ENCODE peak calls at places on chromosomes 3 and 15, in four cellular contexts. N, H, V and Z are unnamed samples.

GRCh38 chr15:96331942-96332853 is 1.7 kb downstream of the NR2F2 start:
- DNase-seq in N (no peak), H (peak), V (no peak), Z (peak)

GRCh38 chr3:145767909-145768308 is 393.1 kb downstream of the PLOD2 start:
- DNase-seq in N (no peak), H (no peak), V (no peak), Z (peak)

GRCh38 chr3:127747751-127748521 is 74.4 kb downstream of the MGLL start:
- DNase-seq in N (peak), H (no peak), V (no peak), Z (peak)

GRCh38 chr3:44184319-44184953 is 57.2 kb upstream of the TOPAZ1 start:
- DNase-seq in N (no peak), H (no peak), V (no peak), Z (no peak)

GRCh38 chr3:71570453-71571038 is 13.0 kb downstream of the FOXP1 start:
- DNase-seq in N (no peak), H (no peak), V (no peak), Z (no peak)

GRCh38 chr3:101182734-101183133 is 137.6 kb downstream of the IMPG2 start:
- DNase-seq in N (peak), H (no peak), V (no peak), Z (peak)

GRCh38 chr3:18295171-18295920 is 129.8 kb downstream of the SATB1 start:
- DNase-seq in N (peak), H (peak), V (peak), Z (no peak)

GRCh38 chr15:30859091-30859874 is 44.4 kb upstream of the FAN1 start:
- DNase-seq in N (peak), H (peak), V (no peak), Z (peak)

GRCh38 chr3:53346514-53346913 is 829 bp downstream of the DCP1A start:
- DNase-seq in N (no peak), H (peak), V (no peak), Z (peak)

GRCh38 chr3:14552041-14552648 is 12.0 kb upstream of the GRIP2 start:
- DNase-seq in N (no peak), H (no peak), V (no peak), Z (no peak)

GRCh38 chr3:119643094-119643493 is 17.3 kb downstream of the POPDC2 start:
- DNase-seq in N (peak), H (no peak), V (no peak), Z (peak)

GRCh38 chr15:64642875-64643274 is 132.5 kb downstream of the RBPMS2 start:
- DNase-seq in N (no peak), H (no peak), V (no peak), Z (no peak)

GRCh38 chr3:156474560-156475389 is 80.1 kb downstream of the SSR3 start:
- DNase-seq in N (no peak), H (peak), V (no peak), Z (peak)

GRCh38 chr15:38130200-38130567 is 122.5 kb upstream of the SPRED1 start:
- DNase-seq in N (no peak), H (no peak), V (no peak), Z (no peak)

GRCh38 chr15:70339551-70340517 is 242.1 kb upstream of the TLE3 start:
- DNase-seq in N (peak), H (no peak), V (no peak), Z (peak)

GRCh38 chr3:105222568-105223093 is 144.1 kb upstream of the ALCAM start:
- DNase-seq in N (no peak), H (no peak), V (no peak), Z (no peak)

GRCh38 chr3:49180116-49180515 is 8.7 kb downstream of the KLHDC8B start:
- DNase-seq in N (no peak), H (no peak), V (no peak), Z (no peak)
- H3K18ac ChIP-seq in N (no peak), H (no peak), V (no peak), Z (no peak)

GRCh38 chr3:184568591-184568917 is 7.0 kb downstream of the EPHB3 start:
- DNase-seq in N (no peak), H (no peak), V (no peak), Z (no peak)

GRCh38 chr3:184570035-184570434 is 8.4 kb downstream of the EPHB3 start:
- DNase-seq in N (no peak), H (no peak), V (no peak), Z (no peak)

GRCh38 chr3:184566441-184567414 is 5.1 kb downstream of the EPHB3 start:
- DNase-seq in N (no peak), H (no peak), V (no peak), Z (no peak)

GRCh38 chr3:184568918-184569829 is 7.6 kb downstream of the EPHB3 start:
- DNase-seq in N (peak), H (no peak), V (no peak), Z (peak)

DNA sequence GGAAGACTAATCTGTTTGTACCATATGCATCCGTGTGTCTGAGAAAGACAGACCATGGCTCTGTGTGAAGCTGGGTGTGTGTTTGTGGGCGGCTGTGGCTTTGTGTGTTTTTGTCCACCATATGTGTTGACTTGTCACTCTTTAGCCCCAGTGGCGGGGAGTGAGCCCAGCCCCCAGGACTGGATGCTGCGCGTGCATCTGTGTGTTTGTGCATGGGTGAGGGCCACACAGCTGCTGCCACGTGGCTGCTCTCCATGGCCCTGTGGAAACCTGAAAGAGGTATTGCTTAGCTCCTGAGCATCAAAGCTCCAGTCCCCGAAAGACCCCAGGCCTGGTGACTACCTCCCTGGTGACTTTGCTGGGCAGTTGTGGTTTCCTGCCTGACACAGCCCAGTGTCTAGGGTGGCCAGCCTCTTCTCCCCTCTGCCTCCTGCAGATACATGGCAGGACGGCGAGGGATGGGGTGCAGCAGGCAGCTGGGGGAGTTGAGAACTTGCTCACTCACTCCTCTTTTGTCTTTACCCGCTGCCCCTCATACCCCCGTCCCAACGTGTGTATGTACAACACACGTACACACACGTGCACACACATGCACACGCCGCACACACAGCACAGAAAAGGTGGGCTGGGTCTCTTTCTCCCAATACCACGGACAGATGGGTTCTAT is 6.5 kb downstream of the EPHB3 start:
- DNase-seq in N (no peak), H (no peak), V (no peak), Z (peak)
- H3K4me3 ChIP-seq in N (no peak), H (peak), V (peak), Z (peak)

DNA sequence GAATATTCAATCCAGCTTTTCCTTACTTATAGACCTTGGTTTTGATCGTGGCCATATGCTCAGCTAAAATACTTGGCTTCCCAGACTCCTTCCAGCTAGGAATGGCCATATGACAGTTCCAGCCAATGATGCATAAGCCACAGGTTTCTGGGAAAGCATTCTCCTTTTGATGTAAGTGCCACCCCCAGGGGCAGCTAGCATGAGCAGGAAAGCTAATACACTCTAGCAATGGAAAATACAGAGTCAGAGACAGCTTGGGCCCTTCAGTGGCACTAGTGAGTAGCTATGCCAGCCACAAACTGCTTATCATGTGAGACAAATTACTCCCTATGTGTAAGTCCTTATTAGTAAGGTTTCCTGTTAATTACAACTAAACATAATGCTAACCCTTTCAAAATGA is 26.7 kb downstream of the TBC1D2B start:
- DNase-seq in N (no peak), H (no peak), V (no peak), Z (peak)
- H3K18ac ChIP-seq in N (peak), H (no peak), V (no peak), Z (no peak)

DNA sequence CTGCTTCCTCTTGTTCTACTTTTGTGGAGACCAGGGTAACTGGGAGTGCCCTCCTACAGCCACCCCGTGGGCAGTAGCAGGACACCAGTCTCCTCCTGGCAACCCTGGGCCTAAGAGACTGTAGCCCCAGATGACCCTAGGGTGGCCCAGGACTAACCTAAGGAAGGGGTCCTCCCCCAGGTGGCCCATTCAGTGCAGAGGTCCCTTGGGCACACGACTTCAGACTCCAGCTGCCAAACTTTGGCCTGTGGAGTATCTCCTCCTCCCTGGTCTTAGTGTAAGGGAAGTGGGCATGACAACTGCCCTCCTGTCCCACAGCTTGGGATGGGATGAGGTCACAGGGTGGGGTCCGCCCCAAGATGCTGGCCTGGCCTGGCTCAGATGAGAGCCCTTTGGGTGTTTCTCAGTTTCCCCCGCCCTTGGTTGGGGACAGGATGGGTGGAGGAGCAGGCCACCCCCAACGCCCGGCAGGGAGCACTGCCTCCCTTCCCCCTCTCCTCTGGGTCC is 4.8 kb downstream of the CSK start:
- DNase-seq in N (no peak), H (no peak), V (no peak), Z (no peak)
- H3K4me3 ChIP-seq in N (no peak), H (no peak), V (no peak), Z (no peak)

GRCh38 chr3:140953028-140953960 is 11.7 kb downstream of the SLC25A36 start:
- DNase-seq in N (peak), H (no peak), V (no peak), Z (peak)

GRCh38 chr3:140955645-140956044 is 14.0 kb downstream of the SLC25A36 start:
- DNase-seq in N (no peak), H (no peak), V (no peak), Z (no peak)

GRCh38 chr3:140954576-140954975 is 12.9 kb downstream of the SLC25A36 start:
- DNase-seq in N (no peak), H (no peak), V (no peak), Z (no peak)

DNA sequence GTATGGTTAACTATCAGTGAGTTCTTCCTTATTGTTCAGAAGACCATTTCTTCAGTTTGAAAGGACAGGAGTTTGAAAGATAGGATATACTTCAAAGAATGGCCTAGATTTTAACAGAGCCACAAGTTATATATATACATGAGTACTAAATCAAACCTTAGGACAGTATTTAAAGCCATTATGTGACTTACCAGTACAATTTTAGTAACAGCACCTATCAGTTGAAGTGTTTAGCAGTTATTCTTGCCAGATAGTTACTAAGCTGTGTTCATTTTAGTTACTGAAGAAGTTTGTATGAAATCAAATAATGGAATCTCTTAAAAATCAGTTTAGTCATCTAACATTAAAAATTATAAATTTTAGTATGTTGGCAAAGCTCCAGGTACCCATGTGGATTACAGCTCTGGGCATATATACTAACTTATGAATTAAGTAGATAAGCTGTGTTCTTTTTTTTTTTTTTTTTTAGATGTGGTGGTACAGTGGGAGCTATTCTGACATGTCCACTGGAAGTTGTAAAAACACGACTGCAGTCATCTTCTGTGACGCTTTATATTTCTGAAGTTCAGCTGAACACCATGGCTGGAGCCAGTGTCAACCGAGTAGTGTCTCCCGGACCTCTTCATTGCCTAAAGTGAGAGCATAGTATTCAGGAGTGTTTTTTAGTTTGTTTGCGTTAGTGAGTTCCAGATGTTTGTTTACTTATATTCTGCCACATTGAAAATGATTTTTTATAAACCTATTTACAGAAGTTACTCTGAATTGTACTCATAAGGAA is 14.6 kb downstream of the SLC25A36 start:
- DNase-seq in N (no peak), H (no peak), V (no peak), Z (no peak)
- H3K18ac ChIP-seq in N (peak), H (no peak), V (no peak), Z (no peak)

DNA sequence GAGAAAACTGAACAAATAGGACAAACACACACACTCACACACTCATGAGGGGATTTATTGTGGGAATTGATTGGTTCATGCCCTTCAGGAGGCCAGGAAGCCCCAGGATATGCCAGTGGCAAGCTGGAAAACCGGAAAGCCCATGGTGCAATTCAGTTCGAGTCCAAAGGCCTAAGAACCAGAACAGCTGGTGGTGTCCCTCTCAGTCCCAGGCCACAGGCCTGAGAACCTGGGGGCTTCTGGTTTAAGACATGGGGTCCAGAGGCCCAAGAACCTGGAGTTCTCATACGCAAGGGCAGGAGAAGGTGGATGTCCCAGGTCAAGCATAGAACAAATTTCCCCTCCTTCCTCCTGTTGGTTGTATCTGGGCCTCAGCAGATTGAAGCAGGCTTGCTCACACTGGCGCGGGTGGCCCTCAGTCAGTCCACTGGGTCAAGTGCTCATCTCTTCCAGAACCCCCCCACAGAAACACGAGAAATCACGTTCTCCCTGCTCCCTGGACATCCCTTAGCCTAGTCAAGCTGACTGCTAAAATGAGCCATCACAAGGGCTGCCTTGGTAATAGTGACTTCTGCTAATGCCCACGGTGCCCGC is 50.1 kb upstream of the RPL32 start:
- DNase-seq in N (no peak), H (no peak), V (no peak), Z (no peak)
- H3K4me3 ChIP-seq in N (no peak), H (no peak), V (no peak), Z (no peak)